ENCODE peak calls at places on chromosome 13, in six cellular contexts. D is cardiac muscle cell, G is K562, F is HAP-1, T is tibial nerve, K is Karpas-422. R is an unnamed sample.

GRCh38 chr13:40069173-40070044 is 413.9 kb downstream of the COG6 start:
- DNase-seq in T (peak; percentile 87), K (peak; percentile 88), D (peak; percentile 88), F (peak; percentile 86), G (peak; percentile 35), R (peak; percentile 64)

GRCh38 chr13:45381196-45381595 is 37.0 kb downstream of the SLC25A30 start:
- DNase-seq in K (no peak), F (no peak), T (no peak), D (no peak), G (no peak), R (no peak)

GRCh38 chr13:91946498-91947070 is 548.2 kb downstream of the GPC5 start:
- DNase-seq in T (no peak), F (peak; percentile 16), K (peak; percentile 66), D (peak; percentile 49), G (no peak), R (peak; percentile 68)

GRCh38 chr13:23380534-23380933 is 53.0 kb downstream of the SACS start:
- DNase-seq in T (no peak), F (peak; percentile 23), D (peak; percentile 76), K (no peak), G (no peak), R (no peak)

GRCh38 chr13:40148103-40148502 is 492.6 kb downstream of the COG6 start:
- DNase-seq in D (no peak), F (no peak), K (no peak), T (no peak), G (no peak), R (no peak)

GRCh38 chr13:99033814-99034213 is 56.0 kb upstream of the DOCK9 start:
- DNase-seq in D (peak; percentile 52), K (peak; percentile 65), G (no peak), T (no peak), F (no peak), R (no peak)

GRCh38 chr13:99057310-99057975 is 79.6 kb upstream of the DOCK9 start:
- DNase-seq in K (no peak), F (no peak), D (peak; percentile 60), T (peak; percentile 55), G (no peak), R (no peak)

GRCh38 chr13:29887030-29887557 is 36.7 kb upstream of the UBL3 start:
- DNase-seq in D (no peak), G (no peak), F (no peak), T (no peak), K (no peak), R (no peak)

GRCh38 chr13:95552539-95553270 is at the start of gene CLDN10:
- DNase-seq in T (no peak), G (peak; percentile 13), K (no peak), F (no peak), D (no peak), R (no peak)

GRCh38 chr13:51523082-51523518 is 61.2 kb upstream of the WDFY2 start:
- DNase-seq in T (no peak), F (no peak), K (no peak), D (peak; percentile 81), G (no peak), R (no peak)

GRCh38 chr13:102620512-102620911 is 23.7 kb downstream of the TPP2 start:
- DNase-seq in G (no peak), D (no peak), K (no peak), F (no peak), T (no peak), R (peak; percentile 85)

GRCh38 chr13:32581177-32581786 is 5.0 kb upstream of the PDS5B start:
- DNase-seq in F (no peak), G (no peak), T (no peak), K (peak; percentile 69), D (peak; percentile 63), R (no peak)

GRCh38 chr13:23433171-23434153 is at the start of gene SACS:
- DNase-seq in K (no peak), T (no peak), F (peak; percentile 90), D (peak; percentile 52), G (no peak), R (peak; percentile 68)

GRCh38 chr13:93956416-93956815 is 523.1 kb downstream of the DCT start:
- DNase-seq in D (no peak), F (no peak), T (no peak), K (no peak), G (no peak), R (no peak)

GRCh38 chr13:52353116-52353718 is 52.8 kb downstream of the THSD1 start:
- DNase-seq in K (no peak), F (no peak), G (no peak), T (no peak), D (peak; percentile 49), R (no peak)

GRCh38 chr13:111480976-111481375 is 160.5 kb downstream of the TEX29 start:
- DNase-seq in F (no peak), K (no peak), T (no peak), G (no peak), D (no peak), R (peak; percentile 5)

GRCh38 chr13:22061371-22061805 is 390.5 kb downstream of the FGF9 start:
- DNase-seq in G (no peak), F (no peak), K (no peak), D (no peak), T (no peak), R (no peak)

DNA sequence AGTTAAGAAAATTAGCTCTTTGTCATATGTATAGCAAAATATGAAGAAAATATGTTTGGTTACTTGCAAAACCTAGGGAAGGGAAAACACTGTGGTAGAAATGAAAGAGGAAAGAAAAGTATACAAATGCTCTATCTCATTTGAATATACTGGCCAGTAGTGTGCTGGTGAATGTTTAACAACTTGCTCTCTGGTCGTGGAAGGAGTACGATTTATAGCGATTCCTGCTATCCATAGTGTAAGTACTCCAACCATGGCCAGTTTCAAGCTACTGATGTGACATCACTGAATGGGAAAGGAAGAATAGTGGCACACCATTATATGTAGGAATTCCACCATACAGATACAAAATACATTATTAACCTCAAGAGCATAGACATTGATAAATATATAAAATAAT is 9.3 kb downstream of the BORA start:
- DNase-seq in K (no peak), F (no peak), T (no peak), G (no peak), D (no peak), R (no peak)
- H3K36me3 ChIP-seq in K (peaks cover 71% of the 10 kb centered on the region), F (peaks cover 64% of the 10 kb centered on the region), T (no peaks in the 10 kb centered on the region), G (peaks cover 73% of the 10 kb centered on the region), D (peaks cover 6% of the 10 kb centered on the region), R (peaks cover 56% of the 10 kb centered on the region)

DNA sequence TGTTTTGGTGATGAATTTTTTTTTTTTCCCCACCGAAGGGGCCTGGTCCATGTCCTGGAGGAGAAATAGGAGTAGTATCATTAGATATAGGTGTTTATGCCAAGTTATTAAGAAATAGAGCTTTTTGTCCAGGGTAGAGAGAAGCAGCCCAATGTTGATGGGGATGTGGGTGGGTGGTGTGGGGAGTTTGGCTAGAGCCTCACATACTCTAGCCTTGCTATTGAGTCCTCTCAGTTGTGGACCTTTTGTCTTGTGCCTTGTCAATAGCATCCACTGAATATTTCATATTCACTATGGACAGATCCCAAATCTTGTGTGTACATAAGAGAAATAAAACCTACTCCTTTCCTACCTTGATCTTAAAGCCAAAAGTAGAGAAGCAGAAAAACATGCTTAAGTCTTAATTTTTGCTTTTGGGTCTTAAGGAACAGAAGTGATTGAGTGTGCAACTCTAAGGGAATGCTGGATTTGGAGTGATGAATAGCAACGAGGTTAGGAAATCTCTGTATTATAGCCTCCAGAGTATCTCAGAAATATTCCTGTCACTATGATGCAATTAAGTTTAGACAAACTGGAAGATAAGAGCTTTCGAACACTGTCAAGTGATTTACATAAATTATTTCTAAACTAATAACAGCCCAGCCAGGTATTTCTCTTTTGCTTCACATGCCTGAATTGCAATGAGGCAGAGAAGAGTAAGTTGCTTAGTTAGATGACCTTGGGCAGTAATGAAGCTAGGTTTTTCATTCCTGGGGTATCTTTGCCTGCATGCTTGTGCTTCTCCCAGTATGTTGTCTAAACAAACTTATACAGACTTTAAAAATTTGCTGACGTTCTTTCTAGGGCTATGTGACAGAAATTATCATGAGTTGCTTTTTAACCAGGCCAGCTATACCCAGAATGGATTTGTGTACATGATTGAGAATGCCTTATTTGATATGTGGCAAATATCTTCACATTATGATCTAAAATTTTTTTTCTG is 134.3 kb downstream of the LMO7 start:
- DNase-seq in G (no peak), K (no peak), T (no peak), F (no peak), D (no peak), R (no peak)
- H3K4me3 ChIP-seq in G (no peak overlapping the region), K (no peak overlapping the region), T (no peak overlapping the region), F (no peak overlapping the region), D (no peak overlapping the region), R (no peak overlapping the region)

GRCh38 chr13:28252547-28252946 is 114.2 kb downstream of the PAN3 start:
- DNase-seq in K (no peak), G (no peak), T (no peak), F (no peak), D (no peak), R (no peak)
- H3K36me3 ChIP-seq in K (peaks cover 10% of the 10 kb centered on the region), G (peaks cover 19% of the 10 kb centered on the region), T (no peaks in the 10 kb centered on the region), F (peaks cover 6% of the 10 kb centered on the region), D (no peaks in the 10 kb centered on the region), R (peaks cover 15% of the 10 kb centered on the region)

GRCh38 chr13:41459754-41460111 is 2.4 kb downstream of the RGCC start:
- DNase-seq in T (no peak), D (no peak), K (no peak), G (no peak), F (no peak), R (no peak)

GRCh38 chr13:41458187-41458938 is 1.0 kb downstream of the RGCC start:
- DNase-seq in T (no peak), F (peak; percentile 38), D (peak; percentile 18), G (peak; percentile 36), K (peak; percentile 61), R (peak; percentile 11)

GRCh38 chr13:41457589-41458186 is 338 bp downstream of the RGCC start:
- DNase-seq in T (no peak), G (peak; percentile 52), D (no peak), F (peak; percentile 37), K (peak; percentile 53), R (no peak)

GRCh38 chr13:41460930-41461329 is 3.6 kb downstream of the RGCC start:
- DNase-seq in G (no peak), D (no peak), T (no peak), F (no peak), K (no peak), R (no peak)

DNA sequence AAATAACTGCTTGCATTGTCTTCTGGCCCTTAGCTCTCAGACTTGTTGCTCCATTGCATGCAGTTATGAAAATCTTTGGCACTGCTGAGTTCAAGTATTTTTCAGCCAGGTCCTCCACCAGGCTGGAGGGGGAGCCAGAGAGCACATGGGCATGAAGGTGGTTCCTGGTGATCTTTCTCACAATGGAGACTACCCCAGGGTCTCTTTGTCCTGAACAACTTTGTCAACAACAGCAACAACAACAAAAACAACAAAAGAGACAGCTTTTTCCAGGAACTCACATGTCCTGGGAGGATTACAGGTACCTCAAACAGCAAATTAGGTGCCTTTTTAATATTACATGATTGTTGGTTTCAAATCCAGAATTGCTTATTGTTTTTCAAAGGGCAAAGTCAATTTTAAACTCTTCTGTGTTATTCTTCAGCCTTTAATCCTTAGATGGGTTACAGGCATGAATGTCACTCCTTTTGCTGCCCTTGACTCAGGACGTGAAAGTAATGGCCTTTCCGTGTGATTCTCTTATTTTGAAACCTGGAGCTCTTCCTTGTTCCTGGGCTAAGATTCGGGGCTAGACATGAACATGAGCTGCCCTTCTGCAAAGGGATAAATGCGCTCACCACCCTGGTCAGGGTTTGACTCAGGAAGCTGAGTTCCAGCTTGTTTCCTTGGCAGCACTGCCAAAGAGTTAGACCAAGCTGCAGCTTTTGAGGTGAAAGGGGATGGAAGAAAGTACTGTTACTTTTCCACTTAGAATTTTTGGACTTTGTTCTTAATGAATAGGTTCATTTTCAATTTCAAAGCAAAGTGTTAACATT is 1.8 kb downstream of the RGCC start:
- DNase-seq in F (peak; percentile 53), G (peak; percentile 51), T (no peak), D (peak; percentile 70), K (peak; percentile 88), R (peak; percentile 7)
- H3K4me3 ChIP-seq in F (no peak overlapping the region), G (peak overlapping the region; percentile 55), T (peak overlapping the region; percentile 70), D (no peak overlapping the region), K (peak overlapping the region; percentile 92), R (no peak overlapping the region)

GRCh38 chr13:113616281-113616906 is 31.8 kb downstream of the TFDP1 start:
- DNase-seq in F (no peak), K (no peak), T (peak; percentile 24), G (no peak), D (peak; percentile 84), R (no peak)
- H3K36me3 ChIP-seq in F (peaks cover 70% of the 10 kb centered on the region), K (peaks cover 37% of the 10 kb centered on the region), T (no peaks in the 10 kb centered on the region), G (peaks cover 72% of the 10 kb centered on the region), D (peaks cover 1% of the 10 kb centered on the region), R (peaks cover 93% of the 10 kb centered on the region)